ENCODE peak calls at places on chromosomes 13 and 19, in five cellular contexts. One of them, this sample, is unnamed.

GRCh38 chr13:50672025-50672424 is 171.5 kb downstream of the DLEU7 start:
- DNase-seq in spleen: no peak
- DNase-seq in testis: peak
- DNase-seq in cardiac muscle cell: no peak
- DNase-seq in AG09309: no peak
- DNase-seq in this sample: no peak

GRCh38 chr13:114131581-114132418 is 623 bp downstream of the RASA3 start:
- DNase-seq in testis: no peak
- DNase-seq in AG09309: no peak
- DNase-seq in spleen: peak
- DNase-seq in cardiac muscle cell: peak
- DNase-seq in this sample: no peak

GRCh38 chr13:100108913-100109507 is 20.1 kb downstream of the PCCA start:
- DNase-seq in cardiac muscle cell: no peak
- DNase-seq in AG09309: no peak
- DNase-seq in spleen: no peak
- DNase-seq in testis: no peak
- DNase-seq in this sample: no peak

GRCh38 chr13:40498461-40498860 is 168.0 kb downstream of the FOXO1 start:
- DNase-seq in AG09309: no peak
- DNase-seq in spleen: no peak
- DNase-seq in testis: no peak
- DNase-seq in cardiac muscle cell: no peak
- DNase-seq in this sample: no peak

GRCh38 chr19:9939301-9939913 is 3.1 kb upstream of the OLFM2 start:
- DNase-seq in spleen: no peak
- DNase-seq in cardiac muscle cell: peak
- DNase-seq in AG09309: no peak
- DNase-seq in testis: no peak
- DNase-seq in this sample: no peak

GRCh38 chr19:49555600-49556411 is 24.6 kb downstream of the NOSIP start:
- DNase-seq in cardiac muscle cell: peak
- DNase-seq in AG09309: no peak
- DNase-seq in testis: peak
- DNase-seq in spleen: peak
- DNase-seq in this sample: no peak

GRCh38 chr19:38037151-38037611 is 130.2 kb downstream of the SIPA1L3 start:
- DNase-seq in cardiac muscle cell: peak
- DNase-seq in AG09309: no peak
- DNase-seq in spleen: no peak
- DNase-seq in testis: no peak
- DNase-seq in this sample: no peak

GRCh38 chr13:87779451-87779850 is 108.3 kb downstream of the SLITRK5 start:
- DNase-seq in testis: no peak
- DNase-seq in spleen: no peak
- DNase-seq in AG09309: no peak
- DNase-seq in cardiac muscle cell: no peak
- DNase-seq in this sample: no peak

GRCh38 chr19:2431318-2432055 is 4.1 kb upstream of the TIMM13 start:
- DNase-seq in cardiac muscle cell: no peak
- DNase-seq in AG09309: no peak
- DNase-seq in testis: no peak
- DNase-seq in spleen: peak
- DNase-seq in this sample: no peak

GRCh38 chr13:73274147-73274546 is 215.3 kb downstream of the KLF5 start:
- DNase-seq in cardiac muscle cell: no peak
- DNase-seq in AG09309: peak
- DNase-seq in spleen: no peak
- DNase-seq in testis: no peak
- DNase-seq in this sample: no peak

GRCh38 chr13:95641961-95642621 is 2.4 kb downstream of the DZIP1 start:
- DNase-seq in cardiac muscle cell: peak
- DNase-seq in spleen: peak
- DNase-seq in AG09309: no peak
- DNase-seq in testis: peak
- DNase-seq in this sample: no peak

GRCh38 chr13:32932376-32932775 is 83.8 kb upstream of the KL start:
- DNase-seq in spleen: no peak
- DNase-seq in cardiac muscle cell: no peak
- DNase-seq in testis: no peak
- DNase-seq in AG09309: peak
- DNase-seq in this sample: no peak

GRCh38 chr19:53808710-53809125 is 15.4 kb downstream of the NLRP12 start:
- DNase-seq in spleen: no peak
- DNase-seq in cardiac muscle cell: peak
- DNase-seq in testis: no peak
- DNase-seq in AG09309: no peak
- DNase-seq in this sample: no peak

GRCh38 chr13:35471466-35472307 is 4.8 kb downstream of the MAB21L1 start:
- DNase-seq in cardiac muscle cell: peak
- DNase-seq in spleen: no peak
- DNase-seq in testis: no peak
- DNase-seq in AG09309: no peak
- DNase-seq in this sample: no peak

GRCh38 chr19:14375582-14376291 is 5.5 kb upstream of the ADGRE5 start:
- DNase-seq in spleen: peak
- DNase-seq in testis: peak
- DNase-seq in AG09309: no peak
- DNase-seq in cardiac muscle cell: peak
- DNase-seq in this sample: no peak

GRCh38 chr19:46904114-46905060 is 43.6 kb downstream of the ARHGAP35 start:
- DNase-seq in testis: peak
- DNase-seq in AG09309: no peak
- DNase-seq in cardiac muscle cell: no peak
- DNase-seq in spleen: no peak
- DNase-seq in this sample: no peak

DNA sequence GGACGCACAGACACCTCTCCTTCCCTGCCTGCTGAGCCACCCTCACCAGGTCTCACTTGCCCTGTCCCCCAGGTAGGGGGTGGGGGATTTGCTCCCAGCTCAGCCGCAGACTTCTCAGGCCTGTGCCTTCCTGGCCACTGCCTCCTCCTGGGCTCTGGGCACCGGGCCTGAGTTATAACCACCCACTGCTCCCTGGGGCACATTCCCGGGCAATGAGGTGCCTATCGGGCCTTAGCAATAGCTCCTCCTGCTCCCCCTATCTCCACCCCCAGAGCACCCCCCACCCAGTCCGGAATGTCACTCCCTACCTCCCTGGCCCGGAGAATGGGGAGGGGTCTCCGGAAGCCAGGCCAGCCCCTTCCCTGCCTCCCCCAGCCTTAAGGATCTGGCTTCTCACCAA is at the start of gene KLK5:
- DNase-seq in AG09309: no peak
- DNase-seq in testis: no peak
- DNase-seq in spleen: no peak
- DNase-seq in cardiac muscle cell: no peak
- DNase-seq in this sample: no peak
- H3K4me3 ChIP-seq in AG09309: no peak
- H3K4me3 ChIP-seq in testis: no peak
- H3K4me3 ChIP-seq in spleen: no peak
- H3K4me3 ChIP-seq in cardiac muscle cell: no peak
- H3K4me3 ChIP-seq in this sample: peak

GRCh38 chr19:5557691-5558090 is 10.1 kb downstream of the TINCR start:
- DNase-seq in spleen: no peak
- DNase-seq in testis: no peak
- DNase-seq in cardiac muscle cell: no peak
- DNase-seq in AG09309: no peak
- DNase-seq in this sample: no peak
- TF ChIP-seq CTCF in spleen: no peak
- TF ChIP-seq CTCF in testis: no peak
- TF ChIP-seq CTCF in cardiac muscle cell: no peak
- TF ChIP-seq CTCF in AG09309: no peak
- TF ChIP-seq CTCF in this sample: no peak

DNA sequence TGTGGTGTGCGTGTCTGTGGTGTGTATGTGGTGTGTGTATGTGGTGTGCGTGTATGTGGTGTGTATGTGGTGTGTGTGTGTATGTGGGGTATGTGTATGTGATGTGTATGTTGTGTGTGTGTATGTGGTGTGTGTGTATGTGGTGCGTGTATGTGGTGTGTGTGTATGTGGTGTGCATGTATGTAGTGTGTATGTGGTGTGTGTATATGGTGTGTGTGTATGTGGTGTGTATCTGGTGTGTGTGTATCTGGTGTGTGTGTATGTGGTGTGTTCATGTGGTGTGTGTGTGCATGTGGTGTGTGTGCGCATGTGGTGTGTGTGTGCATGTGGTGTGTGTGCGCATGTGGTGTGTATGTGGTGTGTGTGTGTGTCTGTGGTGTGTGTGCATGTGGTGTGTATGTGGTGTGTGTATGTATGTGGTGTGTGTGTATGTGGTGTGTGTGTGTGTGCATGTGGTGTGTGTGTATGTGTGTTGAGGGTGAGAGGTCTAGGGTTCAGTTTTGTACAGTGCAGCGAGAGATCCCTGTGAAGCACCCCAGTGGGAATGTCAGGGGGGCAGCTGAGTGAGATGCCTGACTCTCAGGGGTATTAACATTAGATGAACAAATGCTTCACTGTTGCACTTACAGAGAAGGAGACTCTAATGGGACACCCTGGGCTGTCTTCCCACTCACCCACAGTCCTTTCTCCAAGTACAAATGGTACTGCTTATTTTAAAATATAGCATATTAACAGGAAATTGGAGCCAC is 61.3 kb upstream of the MEDAG start:
- DNase-seq in spleen: no peak
- DNase-seq in testis: no peak
- DNase-seq in AG09309: no peak
- DNase-seq in cardiac muscle cell: no peak
- DNase-seq in this sample: no peak
- H3K4me3 ChIP-seq in spleen: no peak
- H3K4me3 ChIP-seq in testis: no peak
- H3K4me3 ChIP-seq in AG09309: no peak
- H3K4me3 ChIP-seq in cardiac muscle cell: no peak
- H3K4me3 ChIP-seq in this sample: no peak

GRCh38 chr19:18153555-18154134 is 682 bp downstream of the PIK3R2 start:
- DNase-seq in AG09309: no peak
- DNase-seq in testis: no peak
- DNase-seq in spleen: peak
- DNase-seq in cardiac muscle cell: no peak
- DNase-seq in this sample: no peak

GRCh38 chr19:18149596-18149975 is 3.4 kb upstream of the PIK3R2 start:
- DNase-seq in spleen: no peak
- DNase-seq in AG09309: no peak
- DNase-seq in cardiac muscle cell: no peak
- DNase-seq in testis: no peak
- DNase-seq in this sample: no peak

GRCh38 chr19:18150776-18151624 is 2.0 kb upstream of the PIK3R2 start:
- DNase-seq in testis: no peak
- DNase-seq in AG09309: no peak
- DNase-seq in cardiac muscle cell: no peak
- DNase-seq in spleen: no peak
- DNase-seq in this sample: no peak

GRCh38 chr19:18152817-18153554 is at the start of gene PIK3R2:
- DNase-seq in testis: peak
- DNase-seq in spleen: peak
- DNase-seq in cardiac muscle cell: peak
- DNase-seq in AG09309: peak
- DNase-seq in this sample: peak

DNA sequence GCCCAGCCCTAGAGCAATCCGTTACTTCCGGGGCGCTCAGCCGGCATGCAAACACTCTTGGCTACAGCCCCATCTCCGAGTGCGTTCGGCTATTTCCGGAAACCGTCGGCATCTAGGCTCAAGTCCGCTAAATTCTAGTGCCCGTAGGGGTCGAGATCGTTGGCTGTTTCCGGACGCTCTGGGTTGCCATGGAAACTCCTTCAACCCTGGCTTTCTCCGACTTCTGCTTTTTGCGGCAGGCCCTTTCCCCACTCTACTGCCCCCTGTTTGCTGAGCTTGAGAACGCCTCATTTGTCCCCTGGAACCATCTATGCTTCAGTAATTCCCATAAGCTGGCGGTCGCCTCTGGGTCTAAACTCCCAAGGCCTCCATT is 533 bp upstream of the PIK3R2 start:
- DNase-seq in cardiac muscle cell: peak
- DNase-seq in spleen: peak
- DNase-seq in testis: peak
- DNase-seq in AG09309: peak
- DNase-seq in this sample: peak
- TF ChIP-seq CTCF in cardiac muscle cell: peak
- TF ChIP-seq CTCF in spleen: peak
- TF ChIP-seq CTCF in testis: peak
- TF ChIP-seq CTCF in AG09309: peak
- TF ChIP-seq CTCF in this sample: peak

GRCh38 chr19:45150731-45151725 is 9.8 kb downstream of the NKPD1 start:
- DNase-seq in cardiac muscle cell: no peak
- DNase-seq in AG09309: no peak
- DNase-seq in testis: no peak
- DNase-seq in spleen: peak
- DNase-seq in this sample: no peak
- H3K4me3 ChIP-seq in cardiac muscle cell: no peak
- H3K4me3 ChIP-seq in AG09309: no peak
- H3K4me3 ChIP-seq in testis: no peak
- H3K4me3 ChIP-seq in spleen: no peak
- H3K4me3 ChIP-seq in this sample: no peak

This sample was measured in kidney epithelial cell.